ENCODE peak calls at places on chromosomes 3 and 15, in seven cellular contexts. One of them, this sample, is unnamed.

GRCh38 chr3:26245236-26245635 is 377.3 kb upstream of the LRRC3B start:
- DNase-seq in H1: no peak
- DNase-seq in IMR-90: no peak
- DNase-seq in neuronal stem cell: no peak
- DNase-seq in mesenchymal stem cell: no peak
- DNase-seq in mesendoderm: no peak
- DNase-seq in trophoblast cell: no peak
- DNase-seq in this sample: no peak

GRCh38 chr3:15040844-15041243 is 24.3 kb downstream of the MRPS25 start:
- DNase-seq in H1: no peak
- DNase-seq in IMR-90: no peak
- DNase-seq in neuronal stem cell: no peak
- DNase-seq in mesenchymal stem cell: no peak
- DNase-seq in mesendoderm: no peak
- DNase-seq in trophoblast cell: no peak
- DNase-seq in this sample: no peak

GRCh38 chr3:100269410-100270217 is 8.8 kb downstream of the TBC1D23 start:
- DNase-seq in H1: no peak
- DNase-seq in IMR-90: peak
- DNase-seq in neuronal stem cell: no peak
- DNase-seq in mesenchymal stem cell: peak
- DNase-seq in mesendoderm: no peak
- DNase-seq in trophoblast cell: peak
- DNase-seq in this sample: no peak

GRCh38 chr3:67601919-67602608 is 52.3 kb downstream of the SUCLG2 start:
- DNase-seq in H1: no peak
- DNase-seq in IMR-90: no peak
- DNase-seq in neuronal stem cell: no peak
- DNase-seq in mesenchymal stem cell: peak
- DNase-seq in mesendoderm: no peak
- DNase-seq in trophoblast cell: no peak
- DNase-seq in this sample: no peak

GRCh38 chr3:61417352-61417751 is 144.0 kb upstream of the PTPRG start:
- DNase-seq in H1: no peak
- DNase-seq in IMR-90: no peak
- DNase-seq in neuronal stem cell: no peak
- DNase-seq in mesenchymal stem cell: no peak
- DNase-seq in mesendoderm: no peak
- DNase-seq in trophoblast cell: no peak
- DNase-seq in this sample: no peak

GRCh38 chr3:186259612-186260383 is 102.2 kb downstream of the DGKG start:
- DNase-seq in H1: peak
- DNase-seq in IMR-90: peak
- DNase-seq in neuronal stem cell: peak
- DNase-seq in mesenchymal stem cell: peak
- DNase-seq in mesendoderm: peak
- DNase-seq in trophoblast cell: peak
- DNase-seq in this sample: peak

GRCh38 chr3:190155752-190156151 is 35.1 kb upstream of the P3H2 start:
- DNase-seq in H1: no peak
- DNase-seq in IMR-90: no peak
- DNase-seq in neuronal stem cell: no peak
- DNase-seq in mesenchymal stem cell: no peak
- DNase-seq in mesendoderm: no peak
- DNase-seq in trophoblast cell: peak
- DNase-seq in this sample: no peak

GRCh38 chr3:23035927-23036640 is 167.0 kb upstream of the UBE2E2 start:
- DNase-seq in H1: no peak
- DNase-seq in IMR-90: no peak
- DNase-seq in neuronal stem cell: peak
- DNase-seq in mesenchymal stem cell: no peak
- DNase-seq in mesendoderm: peak
- DNase-seq in trophoblast cell: no peak
- DNase-seq in this sample: peak

GRCh38 chr3:150346956-150347863 is 60.9 kb upstream of the TSC22D2 start:
- DNase-seq in H1: no peak
- DNase-seq in IMR-90: peak
- DNase-seq in neuronal stem cell: no peak
- DNase-seq in mesenchymal stem cell: no peak
- DNase-seq in mesendoderm: no peak
- DNase-seq in trophoblast cell: no peak
- DNase-seq in this sample: no peak

GRCh38 chr15:51024735-51025453 is 69.8 kb downstream of the TNFAIP8L3 start:
- DNase-seq in H1: no peak
- DNase-seq in IMR-90: peak
- DNase-seq in neuronal stem cell: no peak
- DNase-seq in mesenchymal stem cell: no peak
- DNase-seq in mesendoderm: no peak
- DNase-seq in trophoblast cell: no peak
- DNase-seq in this sample: no peak

GRCh38 chr3:188780188-188781147 is 391.3 kb upstream of the TPRG1 start:
- DNase-seq in H1: no peak
- DNase-seq in IMR-90: no peak
- DNase-seq in neuronal stem cell: no peak
- DNase-seq in mesenchymal stem cell: peak
- DNase-seq in mesendoderm: no peak
- DNase-seq in trophoblast cell: no peak
- DNase-seq in this sample: no peak

GRCh38 chr3:122356402-122356801 is 26.6 kb downstream of the MIX23 start:
- DNase-seq in H1: peak
- DNase-seq in IMR-90: peak
- DNase-seq in neuronal stem cell: peak
- DNase-seq in mesenchymal stem cell: peak
- DNase-seq in mesendoderm: peak
- DNase-seq in trophoblast cell: peak
- DNase-seq in this sample: peak

GRCh38 chr15:33031324-33031736 is 163.2 kb downstream of the FMN1 start:
- DNase-seq in H1: no peak
- DNase-seq in IMR-90: peak
- DNase-seq in neuronal stem cell: no peak
- DNase-seq in mesenchymal stem cell: no peak
- DNase-seq in mesendoderm: peak
- DNase-seq in trophoblast cell: no peak
- DNase-seq in this sample: no peak

GRCh38 chr3:159762238-159762637 is 226.4 kb upstream of the IL12A start:
- DNase-seq in H1: no peak
- DNase-seq in IMR-90: no peak
- DNase-seq in neuronal stem cell: no peak
- DNase-seq in mesenchymal stem cell: no peak
- DNase-seq in mesendoderm: peak
- DNase-seq in trophoblast cell: no peak
- DNase-seq in this sample: no peak

GRCh38 chr15:47565986-47566385 is 151.3 kb upstream of the SEMA6D start:
- DNase-seq in H1: no peak
- DNase-seq in IMR-90: no peak
- DNase-seq in neuronal stem cell: no peak
- DNase-seq in mesenchymal stem cell: no peak
- DNase-seq in mesendoderm: peak
- DNase-seq in trophoblast cell: no peak
- DNase-seq in this sample: no peak

GRCh38 chr3:9397911-9398714 is 698 bp downstream of the SETD5 start:
- DNase-seq in H1: no peak
- DNase-seq in IMR-90: peak
- DNase-seq in neuronal stem cell: peak
- DNase-seq in mesenchymal stem cell: peak
- DNase-seq in mesendoderm: peak
- DNase-seq in trophoblast cell: no peak
- DNase-seq in this sample: peak

GRCh38 chr15:24150542-24150941 is 463.4 kb upstream of the NDN start:
- DNase-seq in H1: no peak
- DNase-seq in IMR-90: no peak
- DNase-seq in neuronal stem cell: no peak
- DNase-seq in mesenchymal stem cell: no peak
- DNase-seq in mesendoderm: no peak
- DNase-seq in trophoblast cell: no peak
- DNase-seq in this sample: no peak

GRCh38 chr15:43911235-43911661 is 84.4 kb downstream of the WDR76 start:
- DNase-seq in H1: no peak
- DNase-seq in IMR-90: peak
- DNase-seq in neuronal stem cell: no peak
- DNase-seq in mesenchymal stem cell: peak
- DNase-seq in mesendoderm: no peak
- DNase-seq in trophoblast cell: no peak
- DNase-seq in this sample: no peak

GRCh38 chr3:156395961-156396700 is 158.8 kb downstream of the SSR3 start:
- DNase-seq in H1: no peak
- DNase-seq in IMR-90: no peak
- DNase-seq in neuronal stem cell: no peak
- DNase-seq in mesenchymal stem cell: no peak
- DNase-seq in mesendoderm: no peak
- DNase-seq in trophoblast cell: no peak
- DNase-seq in this sample: no peak

GRCh38 chr15:93983501-93983900 is 247.9 kb upstream of the MCTP2 start:
- DNase-seq in H1: no peak
- DNase-seq in IMR-90: no peak
- DNase-seq in neuronal stem cell: no peak
- DNase-seq in mesenchymal stem cell: no peak
- DNase-seq in mesendoderm: no peak
- DNase-seq in trophoblast cell: peak
- DNase-seq in this sample: no peak
- H3K4ac ChIP-seq in H1: no peak
- H3K4ac ChIP-seq in IMR-90: no peak
- H3K4ac ChIP-seq in neuronal stem cell: no peak
- H3K4ac ChIP-seq in mesenchymal stem cell: no peak
- H3K4ac ChIP-seq in mesendoderm: no peak
- H3K4ac ChIP-seq in trophoblast cell: no peak
- H3K4ac ChIP-seq in this sample: no peak

DNA sequence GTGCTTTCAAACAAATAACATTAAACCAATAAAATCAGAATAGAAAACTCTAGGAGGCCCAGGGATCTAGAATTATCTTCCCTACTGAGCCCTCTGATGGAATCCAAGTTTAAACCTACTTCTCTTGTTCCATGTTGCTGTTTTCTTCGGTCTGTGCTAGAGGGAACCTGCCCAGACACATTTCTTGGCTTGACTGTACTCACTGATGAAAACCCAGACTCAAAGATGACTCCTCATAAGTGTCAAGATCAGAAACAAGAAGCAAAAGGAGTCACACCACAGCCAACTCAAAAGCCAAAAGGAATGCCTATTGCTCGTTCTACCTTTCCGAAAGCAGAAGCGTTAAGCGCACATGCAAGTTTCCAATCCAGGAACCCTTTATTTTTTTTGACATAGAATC is 31.6 kb downstream of the SCAP start:
- DNase-seq in H1: no peak
- DNase-seq in IMR-90: peak
- DNase-seq in neuronal stem cell: no peak
- DNase-seq in mesenchymal stem cell: no peak
- DNase-seq in mesendoderm: no peak
- DNase-seq in trophoblast cell: no peak
- DNase-seq in this sample: no peak
- H3K4ac ChIP-seq in H1: peak
- H3K4ac ChIP-seq in IMR-90: peak
- H3K4ac ChIP-seq in neuronal stem cell: no peak
- H3K4ac ChIP-seq in mesenchymal stem cell: no peak
- H3K4ac ChIP-seq in mesendoderm: no peak
- H3K4ac ChIP-seq in trophoblast cell: no peak
- H3K4ac ChIP-seq in this sample: no peak

GRCh38 chr3:45985532-45986302 is 9.9 kb downstream of the FYCO1 start:
- DNase-seq in H1: no peak
- DNase-seq in IMR-90: peak
- DNase-seq in neuronal stem cell: no peak
- DNase-seq in mesenchymal stem cell: no peak
- DNase-seq in mesendoderm: no peak
- DNase-seq in trophoblast cell: no peak
- DNase-seq in this sample: no peak

GRCh38 chr3:45986303-45986982 is 9.2 kb downstream of the FYCO1 start:
- DNase-seq in H1: no peak
- DNase-seq in IMR-90: peak
- DNase-seq in neuronal stem cell: no peak
- DNase-seq in mesenchymal stem cell: peak
- DNase-seq in mesendoderm: no peak
- DNase-seq in trophoblast cell: no peak
- DNase-seq in this sample: no peak

GRCh38 chr3:45988100-45988761 is 7.4 kb downstream of the FYCO1 start:
- DNase-seq in H1: no peak
- DNase-seq in IMR-90: no peak
- DNase-seq in neuronal stem cell: no peak
- DNase-seq in mesenchymal stem cell: no peak
- DNase-seq in mesendoderm: no peak
- DNase-seq in trophoblast cell: no peak
- DNase-seq in this sample: no peak

GRCh38 chr3:45988804-45989203 is 6.8 kb downstream of the FYCO1 start:
- DNase-seq in H1: no peak
- DNase-seq in IMR-90: peak
- DNase-seq in neuronal stem cell: no peak
- DNase-seq in mesenchymal stem cell: peak
- DNase-seq in mesendoderm: no peak
- DNase-seq in trophoblast cell: peak
- DNase-seq in this sample: no peak

DNA sequence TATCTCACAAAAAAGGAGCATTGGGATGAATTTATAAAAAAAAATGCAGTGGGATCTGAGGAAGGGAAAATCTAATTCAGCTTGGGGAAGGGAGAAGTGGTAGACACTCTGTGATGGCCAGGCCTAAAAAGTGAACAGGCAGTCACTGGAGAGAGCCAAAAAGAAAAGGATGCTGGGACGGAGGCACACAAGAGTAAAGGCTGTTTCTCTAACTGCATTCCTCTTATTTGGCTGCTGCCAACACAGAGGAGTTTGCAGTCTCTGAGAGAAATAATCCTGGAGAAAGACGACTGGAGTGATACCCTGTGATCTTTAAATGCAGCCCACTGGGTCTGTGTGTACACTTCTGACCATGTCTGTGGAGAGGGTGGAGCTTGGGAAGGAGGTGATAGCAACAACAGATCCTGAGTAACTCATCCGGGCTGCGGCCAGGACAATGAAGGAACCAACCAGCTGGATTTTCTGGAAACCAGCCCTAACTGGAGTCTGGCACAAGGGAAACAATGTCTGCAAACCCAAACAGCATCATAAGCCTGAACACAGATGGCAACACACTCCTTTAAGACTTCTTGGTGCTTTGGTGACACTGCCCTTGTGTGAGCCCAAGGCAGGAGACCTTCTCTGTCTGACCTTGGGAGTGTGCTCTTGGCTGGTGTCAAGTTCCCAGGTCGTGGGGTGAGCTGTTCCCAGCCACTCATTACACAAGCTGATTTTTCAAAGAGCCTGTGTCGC is 8.1 kb downstream of the FYCO1 start:
- DNase-seq in H1: no peak
- DNase-seq in IMR-90: peak
- DNase-seq in neuronal stem cell: no peak
- DNase-seq in mesenchymal stem cell: peak
- DNase-seq in mesendoderm: no peak
- DNase-seq in trophoblast cell: no peak
- DNase-seq in this sample: no peak
- H3K4ac ChIP-seq in H1: no peak
- H3K4ac ChIP-seq in IMR-90: peak
- H3K4ac ChIP-seq in neuronal stem cell: no peak
- H3K4ac ChIP-seq in mesenchymal stem cell: peak
- H3K4ac ChIP-seq in mesendoderm: no peak
- H3K4ac ChIP-seq in trophoblast cell: no peak
- H3K4ac ChIP-seq in this sample: no peak

DNA sequence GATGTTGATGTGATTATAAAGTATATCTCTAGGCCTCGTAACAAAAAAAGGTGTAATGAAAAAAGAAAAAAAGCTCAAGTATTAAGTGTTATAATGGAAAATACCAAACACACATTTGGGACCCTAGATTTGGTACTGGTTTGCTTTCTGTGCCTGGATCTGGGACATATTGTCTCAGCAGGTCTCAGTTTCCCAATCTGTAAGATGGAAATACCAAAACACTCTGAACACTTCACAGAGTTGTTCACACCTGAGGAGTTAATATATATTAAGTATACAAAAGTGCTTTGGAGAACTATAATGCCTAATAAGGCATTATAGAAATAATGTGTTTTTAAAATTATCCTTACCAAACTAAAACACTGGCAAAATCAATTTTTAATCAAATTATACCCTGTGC is 60.0 kb downstream of the CLASP2 start:
- DNase-seq in H1: no peak
- DNase-seq in IMR-90: no peak
- DNase-seq in neuronal stem cell: no peak
- DNase-seq in mesenchymal stem cell: no peak
- DNase-seq in mesendoderm: no peak
- DNase-seq in trophoblast cell: no peak
- DNase-seq in this sample: no peak
- H3K4ac ChIP-seq in H1: no peak
- H3K4ac ChIP-seq in IMR-90: no peak
- H3K4ac ChIP-seq in neuronal stem cell: no peak
- H3K4ac ChIP-seq in mesenchymal stem cell: no peak
- H3K4ac ChIP-seq in mesendoderm: no peak
- H3K4ac ChIP-seq in trophoblast cell: no peak
- H3K4ac ChIP-seq in this sample: no peak

This sample was measured in H9.